ENCODE peak calls at places on chromosomes 16 and 17, in four cellular contexts. C is CD8-positive, alpha-beta T cell; K is WTC11; S is mesothelial cell of epicardium. U is an unnamed sample.

GRCh38 chr17:14061666-14062560 is 7.4 kb upstream of the COX10 start:
- DNase-seq in S (no peak), K (no peak), C (no peak), U (no peak)

GRCh38 chr17:47208744-47209488 is at the start of gene MYL4:
- DNase-seq in S (no peak), C (no peak), K (no peak), U (no peak)

GRCh38 chr17:12691173-12691572 is 25.5 kb downstream of the MYOCD start:
- DNase-seq in S (no peak), K (no peak), C (no peak), U (no peak)

GRCh38 chr17:68097161-68097805 is 61.7 kb downstream of the KPNA2 start:
- DNase-seq in C (no peak), S (no peak), K (no peak), U (no peak)

GRCh38 chr16:81807767-81808166 is 28.7 kb downstream of the PLCG2 start:
- DNase-seq in C (no peak), S (no peak), K (no peak), U (no peak)

GRCh38 chr16:82630219-82630618 is 3.5 kb downstream of the CDH13 start:
- DNase-seq in K (no peak), S (no peak), C (no peak), U (no peak)

GRCh38 chr16:8966781-8967436 is 3.2 kb upstream of the USP7 start:
- DNase-seq in C (no peak), K (no peak), S (no peak), U (no peak)

GRCh38 chr16:23072084-23072599 is 77.1 kb downstream of the USP31 start:
- DNase-seq in S (no peak), C (no peak), K (no peak), U (no peak)

GRCh38 chr16:68232335-68232734 is 3.6 kb downstream of the ESRP2 start:
- DNase-seq in K (no peak), C (no peak), S (no peak), U (no peak)

GRCh38 chr17:80649672-80650338 is 105.2 kb downstream of the RPTOR start:
- DNase-seq in C (no peak), S (no peak), K (peak), U (no peak)

GRCh38 chr16:62041401-62041800 is 5.2 kb upstream of the CDH8 start:
- DNase-seq in S (no peak), K (peak), C (no peak), U (no peak)

GRCh38 chr17:62140836-62141235 is 75.8 kb upstream of the MED13 start:
- DNase-seq in K (no peak), S (no peak), C (no peak), U (no peak)

GRCh38 chr16:83200005-83200779 is 573.4 kb downstream of the CDH13 start:
- DNase-seq in C (no peak), S (no peak), K (peak), U (no peak)

GRCh38 chr16:68386628-68387027 is 61.7 kb downstream of the SMPD3 start:
- DNase-seq in C (no peak), S (no peak), K (no peak), U (no peak)

GRCh38 chr17:65055708-65056638 is 567 bp downstream of the GNA13 start:
- DNase-seq in K (peak), S (peak), C (peak), U (peak)

GRCh38 chr16:69831212-69832123 is 69.3 kb downstream of the WWP2 start:
- DNase-seq in S (no peak), C (no peak), K (no peak), U (no peak)

GRCh38 chr16:50025544-50025931 is 513 bp downstream of the CNEP1R1 start:
- DNase-seq in C (no peak), K (no peak), S (no peak), U (peak)

GRCh38 chr16:89312598-89313299 is 95.2 kb downstream of the ZNF778 start:
- DNase-seq in S (no peak), C (no peak), K (no peak), U (no peak)

GRCh38 chr17:39863918-39864746 is at the start of gene IKZF3:
- DNase-seq in K (peak), C (peak), S (peak), U (peak)

GRCh38 chr17:4950075-4950756 is 703 bp upstream of the ENO3 start:
- DNase-seq in C (no peak), S (peak), K (peak), U (no peak)

GRCh38 chr16:77805403-77805802 is 17.0 kb downstream of the VAT1L start:
- DNase-seq in C (no peak), S (no peak), K (no peak), U (no peak)

GRCh38 chr17:16662936-16663335 is 9.3 kb upstream of the ZNF624 start:
- DNase-seq in K (no peak), C (no peak), S (no peak), U (no peak)

GRCh38 chr16:86061771-86062170 is 162.8 kb downstream of the IRF8 start:
- DNase-seq in S (no peak), K (no peak), C (no peak), U (no peak)

GRCh38 chr16:79911660-79912059 is 311.1 kb upstream of the MAF start:
- DNase-seq in S (no peak), C (no peak), K (no peak), U (no peak)

GRCh38 chr16:842631-843560 is 42.4 kb upstream of the GNG13 start:
- DNase-seq in K (no peak), S (no peak), C (no peak), U (no peak)

GRCh38 chr17:80887639-80888175 is 103.9 kb upstream of the CHMP6 start:
- DNase-seq in S (no peak), C (no peak), K (no peak), U (no peak)

GRCh38 chr16:72131036-72131435 is 37.4 kb downstream of the DHX38 start:
- DNase-seq in S (no peak), C (no peak), K (no peak), U (no peak)

GRCh38 chr17:80679816-80680215 is 135.2 kb downstream of the RPTOR start:
- DNase-seq in S (no peak), K (no peak), C (no peak), U (no peak)

GRCh38 chr16:28205117-28205899 is 6.5 kb downstream of the XPO6 start:
- DNase-seq in C (no peak), S (no peak), K (no peak), U (no peak)

GRCh38 chr17:43645765-43646481 is 15.8 kb downstream of the MEOX1 start:
- DNase-seq in S (no peak), C (no peak), K (peak), U (no peak)
- TF ChIP-seq CTCF in S (no peak), C (no peak), K (no peak), U (no peak)

GRCh38 chr17:76541739-76542450 is 2.1 kb downstream of the PRCD start:
- DNase-seq in C (no peak), K (no peak), S (no peak), U (no peak)

GRCh38 chr17:76539631-76540271 is at the start of gene PRCD:
- DNase-seq in S (no peak), C (no peak), K (no peak), U (no peak)

GRCh38 chr17:76538941-76539340 is 903 bp upstream of the PRCD start:
- DNase-seq in S (no peak), C (no peak), K (no peak), U (no peak)

GRCh38 chr17:76542566-76542971 is 2.7 kb downstream of the PRCD start:
- DNase-seq in S (no peak), C (no peak), K (no peak), U (no peak)

GRCh38 chr17:76540381-76541300 is 797 bp downstream of the PRCD start:
- DNase-seq in K (peak), S (peak), C (no peak), U (no peak)
- TF ChIP-seq CTCF in K (no peak), S (no peak), C (no peak), U (no peak)

DNA sequence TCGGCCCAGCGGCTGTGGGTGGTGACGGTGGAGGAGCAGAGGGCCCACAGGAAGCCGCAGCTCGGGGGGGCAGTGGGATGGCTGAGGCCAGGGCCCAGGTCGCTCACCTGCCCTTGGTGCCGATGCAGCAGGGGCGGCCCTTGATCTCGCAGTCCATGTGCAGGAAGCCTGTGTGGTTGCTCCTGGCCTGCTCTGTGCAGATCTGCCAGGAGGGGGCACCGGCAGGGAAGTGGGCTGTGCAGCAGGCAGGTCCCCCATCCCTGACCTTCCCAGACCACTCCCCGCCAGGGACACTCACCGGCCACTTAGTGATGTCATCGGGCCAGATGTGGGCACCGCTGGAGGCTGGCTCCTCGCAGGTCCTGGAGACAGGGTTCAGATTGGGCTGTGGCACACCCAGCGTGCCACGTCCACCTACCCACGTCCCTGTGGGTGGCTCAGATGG is 6.2 kb downstream of the AANAT start:
- DNase-seq in K (peak), S (no peak), C (no peak), U (no peak)
- TF ChIP-seq CTCF in K (no peak), S (no peak), C (no peak), U (peak)

DNA sequence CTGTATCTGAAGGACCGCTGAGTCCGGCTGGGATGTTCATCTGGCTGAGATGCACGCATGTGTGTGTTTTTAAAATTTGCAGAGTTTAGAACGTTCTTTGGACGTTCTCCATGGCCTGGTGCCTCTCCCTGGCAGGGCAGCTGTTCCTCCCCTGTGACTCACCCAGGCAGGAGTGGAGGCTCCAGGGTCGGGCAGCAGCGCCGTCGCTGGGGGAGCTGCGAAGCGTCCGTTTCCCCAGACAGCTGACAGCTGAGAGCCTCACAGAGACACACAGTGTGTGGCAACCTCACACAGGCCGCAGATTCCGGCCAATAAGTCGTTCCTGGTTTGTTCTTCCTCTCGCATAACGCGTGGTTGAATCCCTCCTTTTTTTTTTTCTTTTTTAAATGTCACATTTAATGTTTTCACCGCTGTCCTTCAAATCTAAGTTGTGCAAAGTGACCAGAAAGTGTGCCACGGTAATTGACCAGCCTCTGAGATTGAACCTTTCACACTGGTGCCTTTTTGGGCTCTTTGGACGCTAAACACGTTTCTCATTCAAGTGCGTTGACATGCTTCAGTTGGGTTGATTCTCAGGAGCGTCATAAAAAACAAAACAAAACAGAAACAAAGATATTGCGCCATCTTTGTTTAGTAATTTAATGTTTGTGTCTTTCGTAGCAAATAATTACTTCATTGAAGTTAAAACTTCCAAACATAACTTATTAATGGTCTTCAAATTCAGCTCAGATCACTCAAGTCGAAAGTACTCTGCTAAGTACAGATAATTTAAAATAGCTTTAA is 80.4 kb downstream of the OR1D5 start:
- DNase-seq in S (no peak), C (no peak), K (no peak), U (no peak)
- TF ChIP-seq CTCF in S (no peak), C (no peak), K (no peak), U (no peak)

DNA sequence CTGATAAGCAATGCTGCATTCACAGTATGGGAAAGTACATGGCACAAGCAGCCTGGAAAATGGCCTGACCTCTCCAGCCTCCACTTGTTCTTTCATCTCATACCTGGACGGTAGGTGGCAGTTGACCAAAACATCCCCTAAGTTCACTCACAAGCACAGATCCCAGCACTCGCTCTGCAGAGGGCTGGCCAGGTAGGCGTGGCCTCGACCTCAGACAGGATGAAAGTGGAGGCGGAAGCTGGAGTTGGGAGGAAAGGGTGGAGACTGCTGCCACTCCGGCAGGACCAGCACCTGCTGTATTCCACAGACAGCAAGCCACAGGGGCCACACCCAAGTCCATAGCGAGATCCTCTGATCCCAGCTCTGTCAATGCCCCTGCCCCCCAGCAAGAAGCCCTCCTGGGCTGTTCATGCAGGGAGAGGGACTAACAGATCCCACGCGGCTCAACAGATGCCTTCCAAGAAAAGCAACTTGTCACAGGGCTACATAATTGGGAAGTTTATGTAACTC is 31.3 kb downstream of the ZCCHC14 start:
- DNase-seq in C (no peak), S (peak), K (peak), U (peak)
- TF ChIP-seq CTCF in C (no peak), S (peak), K (no peak), U (peak)

U was measured in GM06990.